ENCODE peak calls at places on chromosomes 2 and 18, in eight cellular contexts. One of them, this sample, is unnamed.

GRCh38 chr2:20115902-20116301 is 64.5 kb upstream of the LAPTM4A start:
- DNase-seq in uterus: no peak
- DNase-seq in glutamatergic neuron: no peak
- DNase-seq in HFF-Myc: no peak
- DNase-seq in HepG2: no peak
- DNase-seq in ovary: no peak
- DNase-seq in left lung: no peak
- DNase-seq in HFFc6: no peak
- DNase-seq in this sample: no peak

GRCh38 chr2:10924441-10924840 is 12.7 kb downstream of the KCNF1 start:
- DNase-seq in uterus: no peak
- DNase-seq in glutamatergic neuron: no peak
- DNase-seq in HFF-Myc: no peak
- DNase-seq in HepG2: no peak
- DNase-seq in ovary: no peak
- DNase-seq in left lung: no peak
- DNase-seq in HFFc6: no peak
- DNase-seq in this sample: no peak

GRCh38 chr2:19111297-19111696 is 247.1 kb downstream of the OSR1 start:
- DNase-seq in uterus: no peak
- DNase-seq in glutamatergic neuron: no peak
- DNase-seq in HFF-Myc: no peak
- DNase-seq in HepG2: no peak
- DNase-seq in ovary: no peak
- DNase-seq in left lung: no peak
- DNase-seq in HFFc6: no peak
- DNase-seq in this sample: no peak

GRCh38 chr2:25497862-25498407 is 156.2 kb upstream of the DNMT3A start:
- DNase-seq in uterus: no peak
- DNase-seq in glutamatergic neuron: no peak
- DNase-seq in HFF-Myc: no peak
- DNase-seq in HepG2: no peak
- DNase-seq in ovary: no peak
- DNase-seq in left lung: no peak
- DNase-seq in HFFc6: no peak
- DNase-seq in this sample: no peak

GRCh38 chr2:191086707-191087106 is 64.1 kb downstream of the STAT4 start:
- DNase-seq in uterus: no peak
- DNase-seq in glutamatergic neuron: no peak
- DNase-seq in HFF-Myc: no peak
- DNase-seq in HepG2: no peak
- DNase-seq in ovary: no peak
- DNase-seq in left lung: no peak
- DNase-seq in HFFc6: no peak
- DNase-seq in this sample: no peak

GRCh38 chr18:41967680-41968079 is 12.6 kb downstream of the PIK3C3 start:
- DNase-seq in uterus: no peak
- DNase-seq in glutamatergic neuron: no peak
- DNase-seq in HFF-Myc: no peak
- DNase-seq in HepG2: no peak
- DNase-seq in ovary: no peak
- DNase-seq in left lung: no peak
- DNase-seq in HFFc6: no peak
- DNase-seq in this sample: no peak

GRCh38 chr2:525021-525420 is 152.2 kb downstream of the TMEM18 start:
- DNase-seq in uterus: no peak
- DNase-seq in glutamatergic neuron: no peak
- DNase-seq in HFF-Myc: no peak
- DNase-seq in HepG2: no peak
- DNase-seq in ovary: no peak
- DNase-seq in left lung: no peak
- DNase-seq in HFFc6: no peak
- DNase-seq in this sample: no peak

GRCh38 chr2:227785293-227785692 is 28.3 kb upstream of the CCL20 start:
- DNase-seq in uterus: no peak
- DNase-seq in glutamatergic neuron: no peak
- DNase-seq in HFF-Myc: no peak
- DNase-seq in HepG2: no peak
- DNase-seq in ovary: no peak
- DNase-seq in left lung: no peak
- DNase-seq in HFFc6: no peak
- DNase-seq in this sample: no peak

GRCh38 chr18:26088482-26088881 is 1.9 kb downstream of the SS18 start:
- DNase-seq in uterus: no peak
- DNase-seq in glutamatergic neuron: no peak
- DNase-seq in HFF-Myc: no peak
- DNase-seq in HepG2: no peak
- DNase-seq in ovary: no peak
- DNase-seq in left lung: no peak
- DNase-seq in HFFc6: no peak
- DNase-seq in this sample: no peak

GRCh38 chr2:112812318-112813042 is 24.1 kb downstream of the IL1B start:
- DNase-seq in uterus: no peak
- DNase-seq in glutamatergic neuron: no peak
- DNase-seq in HFF-Myc: peak; percentile 89
- DNase-seq in HepG2: no peak
- DNase-seq in ovary: no peak
- DNase-seq in left lung: no peak
- DNase-seq in HFFc6: peak; percentile 51
- DNase-seq in this sample: no peak

GRCh38 chr2:159612255-159612901 is 4.0 kb downstream of the BAZ2B start:
- DNase-seq in uterus: no peak
- DNase-seq in glutamatergic neuron: no peak
- DNase-seq in HFF-Myc: no peak
- DNase-seq in HepG2: no peak
- DNase-seq in ovary: no peak
- DNase-seq in left lung: no peak
- DNase-seq in HFFc6: no peak
- DNase-seq in this sample: no peak

GRCh38 chr2:119311371-119311770 is 55.3 kb downstream of the C2orf76 start:
- DNase-seq in uterus: no peak
- DNase-seq in glutamatergic neuron: no peak
- DNase-seq in HFF-Myc: no peak
- DNase-seq in HepG2: no peak
- DNase-seq in ovary: no peak
- DNase-seq in left lung: no peak
- DNase-seq in HFFc6: no peak
- DNase-seq in this sample: no peak

GRCh38 chr2:118202707-118203303 is 114.5 kb downstream of the INSIG2 start:
- DNase-seq in uterus: no peak
- DNase-seq in glutamatergic neuron: peak; percentile 70
- DNase-seq in HFF-Myc: no peak
- DNase-seq in HepG2: peak; percentile 54
- DNase-seq in ovary: no peak
- DNase-seq in left lung: no peak
- DNase-seq in HFFc6: peak; percentile 39
- DNase-seq in this sample: no peak

GRCh38 chr2:209648714-209649113 is 122.9 kb upstream of the UNC80 start:
- DNase-seq in uterus: no peak
- DNase-seq in glutamatergic neuron: no peak
- DNase-seq in HFF-Myc: no peak
- DNase-seq in HepG2: no peak
- DNase-seq in ovary: no peak
- DNase-seq in left lung: no peak
- DNase-seq in HFFc6: peak; percentile 74
- DNase-seq in this sample: no peak
- TF ChIP-seq CTCF in uterus: no peak
- TF ChIP-seq CTCF in glutamatergic neuron: no peak
- TF ChIP-seq CTCF in HFF-Myc: no peak
- TF ChIP-seq CTCF in HepG2: no peak
- TF ChIP-seq CTCF in ovary: no peak
- TF ChIP-seq CTCF in left lung: no peak
- TF ChIP-seq CTCF in HFFc6: no peak
- TF ChIP-seq CTCF in this sample: no peak

DNA sequence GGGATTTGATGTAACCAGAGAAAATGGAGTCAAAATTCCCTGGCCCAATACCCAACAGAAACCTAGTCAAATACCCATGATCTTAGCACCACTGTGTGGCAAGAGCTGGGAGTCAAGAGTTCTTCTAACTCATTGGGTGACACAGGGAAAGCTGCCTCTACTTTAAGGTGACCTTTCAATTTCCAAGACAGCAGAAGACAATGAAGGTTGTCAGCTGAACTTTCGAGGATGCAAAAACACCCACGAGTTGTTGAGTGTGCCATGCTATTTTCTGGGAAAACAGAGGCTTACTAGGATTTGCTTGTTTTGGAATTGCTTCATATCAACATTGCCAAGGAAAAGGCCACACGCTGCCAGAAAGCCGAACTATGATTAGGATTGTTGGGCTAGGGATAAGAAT is 61.6 kb upstream of the CYRIA start:
- DNase-seq in uterus: no peak
- DNase-seq in glutamatergic neuron: no peak
- DNase-seq in HFF-Myc: no peak
- DNase-seq in HepG2: no peak
- DNase-seq in ovary: no peak
- DNase-seq in left lung: no peak
- DNase-seq in HFFc6: no peak
- DNase-seq in this sample: no peak
- TF ChIP-seq CTCF in uterus: no peak
- TF ChIP-seq CTCF in glutamatergic neuron: no peak
- TF ChIP-seq CTCF in HFF-Myc: no peak
- TF ChIP-seq CTCF in HepG2: no peak
- TF ChIP-seq CTCF in ovary: no peak
- TF ChIP-seq CTCF in left lung: no peak
- TF ChIP-seq CTCF in HFFc6: no peak
- TF ChIP-seq CTCF in this sample: no peak

DNA sequence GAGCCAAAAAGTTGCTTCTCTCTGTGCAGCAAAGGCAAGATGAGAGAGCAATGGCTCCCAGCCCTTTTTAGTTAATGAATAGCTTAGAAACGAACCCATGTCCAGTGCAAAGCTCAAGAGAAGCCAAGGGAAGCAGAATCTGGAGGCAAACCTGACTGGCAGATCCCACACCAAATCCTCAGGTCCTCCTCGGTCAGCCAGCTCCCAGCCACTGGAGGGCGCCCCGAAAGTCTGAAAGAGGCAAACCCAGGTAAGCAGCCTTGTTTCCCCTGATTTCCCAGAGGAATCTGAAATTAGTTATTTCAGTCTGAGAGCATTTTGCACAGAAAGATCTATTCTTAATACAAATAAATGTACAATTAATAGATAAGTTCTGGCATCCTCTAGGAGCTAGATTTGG is 71.3 kb upstream of the PID1 start:
- DNase-seq in uterus: peak; percentile 22
- DNase-seq in glutamatergic neuron: peak; percentile 60
- DNase-seq in HFF-Myc: no peak
- DNase-seq in HepG2: peak; percentile 4
- DNase-seq in ovary: peak; percentile 57
- DNase-seq in left lung: peak; percentile 47
- DNase-seq in HFFc6: no peak
- DNase-seq in this sample: no peak
- TF ChIP-seq CTCF in uterus: peak; percentile 29
- TF ChIP-seq CTCF in glutamatergic neuron: peak; percentile 39
- TF ChIP-seq CTCF in HFF-Myc: peak; percentile 67
- TF ChIP-seq CTCF in HepG2: peak; percentile 73
- TF ChIP-seq CTCF in ovary: peak; percentile 9
- TF ChIP-seq CTCF in left lung: peak; percentile 37
- TF ChIP-seq CTCF in HFFc6: peak; percentile 74
- TF ChIP-seq CTCF in this sample: no peak

GRCh38 chr2:152497481-152498052 is 162.6 kb downstream of the FMNL2 start:
- DNase-seq in uterus: no peak
- DNase-seq in glutamatergic neuron: no peak
- DNase-seq in HFF-Myc: no peak
- DNase-seq in HepG2: peak; percentile 9
- DNase-seq in ovary: no peak
- DNase-seq in left lung: peak; percentile 56
- DNase-seq in HFFc6: no peak
- DNase-seq in this sample: no peak

GRCh38 chr2:152499921-152500320 is 164.9 kb downstream of the FMNL2 start:
- DNase-seq in uterus: no peak
- DNase-seq in glutamatergic neuron: no peak
- DNase-seq in HFF-Myc: no peak
- DNase-seq in HepG2: no peak
- DNase-seq in ovary: no peak
- DNase-seq in left lung: no peak
- DNase-seq in HFFc6: no peak
- DNase-seq in this sample: no peak

GRCh38 chr2:152500777-152501176 is 165.8 kb downstream of the FMNL2 start:
- DNase-seq in uterus: no peak
- DNase-seq in glutamatergic neuron: no peak
- DNase-seq in HFF-Myc: no peak
- DNase-seq in HepG2: no peak
- DNase-seq in ovary: no peak
- DNase-seq in left lung: no peak
- DNase-seq in HFFc6: no peak
- DNase-seq in this sample: no peak

GRCh38 chr2:152499411-152499810 is 164.4 kb downstream of the FMNL2 start:
- DNase-seq in uterus: no peak
- DNase-seq in glutamatergic neuron: no peak
- DNase-seq in HFF-Myc: no peak
- DNase-seq in HepG2: no peak
- DNase-seq in ovary: no peak
- DNase-seq in left lung: no peak
- DNase-seq in HFFc6: no peak
- DNase-seq in this sample: no peak

GRCh38 chr2:152500336-152500735 is 165.4 kb downstream of the FMNL2 start:
- DNase-seq in uterus: no peak
- DNase-seq in glutamatergic neuron: no peak
- DNase-seq in HFF-Myc: no peak
- DNase-seq in HepG2: no peak
- DNase-seq in ovary: no peak
- DNase-seq in left lung: no peak
- DNase-seq in HFFc6: no peak
- DNase-seq in this sample: no peak
- TF ChIP-seq CTCF in uterus: no peak
- TF ChIP-seq CTCF in glutamatergic neuron: no peak
- TF ChIP-seq CTCF in HFF-Myc: no peak
- TF ChIP-seq CTCF in HepG2: no peak
- TF ChIP-seq CTCF in ovary: no peak
- TF ChIP-seq CTCF in left lung: no peak
- TF ChIP-seq CTCF in HFFc6: no peak
- TF ChIP-seq CTCF in this sample: no peak

GRCh38 chr18:48407358-48407757 is 1.8 kb downstream of the ZBTB7C start:
- DNase-seq in uterus: no peak
- DNase-seq in glutamatergic neuron: no peak
- DNase-seq in HFF-Myc: no peak
- DNase-seq in HepG2: no peak
- DNase-seq in ovary: no peak
- DNase-seq in left lung: no peak
- DNase-seq in HFFc6: no peak
- DNase-seq in this sample: no peak

GRCh38 chr18:48408727-48409590 is at the start of gene ZBTB7C:
- DNase-seq in uterus: no peak
- DNase-seq in glutamatergic neuron: peak; percentile 74
- DNase-seq in HFF-Myc: no peak
- DNase-seq in HepG2: no peak
- DNase-seq in ovary: peak; percentile 22
- DNase-seq in left lung: no peak
- DNase-seq in HFFc6: no peak
- DNase-seq in this sample: peak; percentile 55

GRCh38 chr18:48410095-48410920 is 1.1 kb upstream of the ZBTB7C start:
- DNase-seq in uterus: peak; percentile 92
- DNase-seq in glutamatergic neuron: peak; percentile 95
- DNase-seq in HFF-Myc: peak; percentile 30
- DNase-seq in HepG2: peak; percentile 65
- DNase-seq in ovary: peak; percentile 94
- DNase-seq in left lung: peak; percentile 94
- DNase-seq in HFFc6: peak; percentile 62
- DNase-seq in this sample: peak; percentile 92

GRCh38 chr18:48408111-48408726 is 964 bp downstream of the ZBTB7C start:
- DNase-seq in uterus: no peak
- DNase-seq in glutamatergic neuron: no peak
- DNase-seq in HFF-Myc: no peak
- DNase-seq in HepG2: no peak
- DNase-seq in ovary: peak; percentile 23
- DNase-seq in left lung: no peak
- DNase-seq in HFFc6: no peak
- DNase-seq in this sample: peak; percentile 46

GRCh38 chr18:48409591-48410094 is 460 bp upstream of the ZBTB7C start:
- DNase-seq in uterus: peak; percentile 47
- DNase-seq in glutamatergic neuron: no peak
- DNase-seq in HFF-Myc: no peak
- DNase-seq in HepG2: no peak
- DNase-seq in ovary: peak; percentile 64
- DNase-seq in left lung: no peak
- DNase-seq in HFFc6: no peak
- DNase-seq in this sample: no peak
- TF ChIP-seq CTCF in uterus: no peak
- TF ChIP-seq CTCF in glutamatergic neuron: no peak
- TF ChIP-seq CTCF in HFF-Myc: no peak
- TF ChIP-seq CTCF in HepG2: no peak
- TF ChIP-seq CTCF in ovary: no peak
- TF ChIP-seq CTCF in left lung: no peak
- TF ChIP-seq CTCF in HFFc6: no peak
- TF ChIP-seq CTCF in this sample: no peak